ENCODE peak calls at places on chromosomes 6 and 20, in nine cellular contexts. A is H9; R is T-helper 9 cell; J is cardiac fibroblast; I is naive thymus-derived CD8-positive, alpha-beta T cell; X is posterior cingulate gyrus; P is stimulated activated CD4-positive, alpha-beta T cell treated with anti-CD3 and anti-CD28 coated beads, TNF-alpha, amount 100 ng/mL, for 24 hours; G is kidney tubule cell; B is GM03348. V is an unnamed sample.

GRCh38 chr20:51542033-51542893 is at the start of gene NFATC2:
- DNase-seq in A (peak), R (peak), J (no peak), I (peak), X (no peak), P (no peak), G (peak), B (no peak), V (no peak)

GRCh38 chr20:50759678-50760077 is 28.3 kb downstream of the PARD6B start:
- DNase-seq in A (no peak), R (no peak), J (no peak), I (no peak), X (no peak), P (no peak), G (no peak), B (no peak), V (no peak)

GRCh38 chr6:105985098-105985815 is 100.9 kb upstream of the PRDM1 start:
- DNase-seq in A (no peak), R (no peak), J (no peak), I (no peak), X (no peak), P (no peak), G (no peak), B (no peak), V (no peak)

GRCh38 chr6:28900577-28901266 is 23.1 kb downstream of the TRIM27 start:
- DNase-seq in A (no peak), R (no peak), J (no peak), I (no peak), X (no peak), P (no peak), G (no peak), B (no peak), V (no peak)

GRCh38 chr6:24131751-24132150 is 5.7 kb downstream of the NRSN1 start:
- DNase-seq in A (no peak), R (no peak), J (no peak), I (no peak), X (no peak), P (no peak), G (no peak), B (no peak), V (no peak)

GRCh38 chr6:39653631-39654030 is 71.6 kb downstream of the KIF6 start:
- DNase-seq in A (no peak), R (no peak), J (no peak), I (no peak), X (no peak), P (no peak), G (no peak), B (no peak), V (no peak)

GRCh38 chr20:19882446-19882845 is 124.4 kb downstream of the RIN2 start:
- DNase-seq in A (no peak), R (no peak), J (no peak), I (no peak), X (no peak), P (no peak), G (no peak), B (no peak), V (no peak)

GRCh38 chr20:57474816-57475215 is 50.1 kb downstream of the CTCFL start:
- DNase-seq in A (no peak), R (no peak), J (no peak), I (no peak), X (no peak), P (no peak), G (no peak), B (no peak), V (no peak)

GRCh38 chr6:37103169-37104039 is 66.5 kb upstream of the PIM1 start:
- DNase-seq in A (peak), R (peak), J (no peak), I (no peak), X (peak), P (no peak), G (peak), B (peak), V (peak)

GRCh38 chr20:25273046-25273445 is 25.2 kb downstream of the PYGB start:
- DNase-seq in A (no peak), R (no peak), J (no peak), I (peak), X (peak), P (no peak), G (no peak), B (no peak), V (no peak)

GRCh38 chr6:137705166-137706064 is 161.6 kb upstream of the TNFAIP3 start:
- DNase-seq in A (peak), R (peak), J (peak), I (peak), X (peak), P (peak), G (peak), B (peak), V (peak)

GRCh38 chr20:3603108-3603507 is 60.1 kb downstream of the GFRA4 start:
- DNase-seq in A (no peak), R (no peak), J (no peak), I (no peak), X (no peak), P (no peak), G (no peak), B (no peak), V (no peak)

GRCh38 chr20:63499333-63499969 is 568 bp upstream of the EEF1A2 start:
- DNase-seq in A (peak), R (no peak), J (no peak), I (no peak), X (no peak), P (no peak), G (no peak), B (no peak), V (no peak)

GRCh38 chr6:88141641-88142298 is 24.4 kb downstream of the CNR1 start:
- DNase-seq in A (no peak), R (no peak), J (no peak), I (no peak), X (no peak), P (no peak), G (no peak), B (no peak), V (no peak)

GRCh38 chr6:34218691-34219090 is 18.0 kb upstream of the HMGA1 start:
- DNase-seq in A (no peak), R (no peak), J (no peak), I (no peak), X (no peak), P (no peak), G (no peak), B (no peak), V (no peak)

GRCh38 chr6:158131926-158132325 is 36.1 kb downstream of the SERAC1 start:
- DNase-seq in A (no peak), R (no peak), J (peak), I (no peak), X (no peak), P (no peak), G (peak), B (no peak), V (peak)

GRCh38 chr6:75149253-75149652 is 56.6 kb downstream of the COL12A1 start:
- DNase-seq in A (no peak), R (no peak), J (peak), I (no peak), X (no peak), P (no peak), G (no peak), B (no peak), V (peak)

GRCh38 chr6:155974967-155975366 is 519.3 kb upstream of the NOX3 start:
- DNase-seq in A (no peak), R (no peak), J (no peak), I (no peak), X (no peak), P (no peak), G (no peak), B (no peak), V (no peak)

GRCh38 chr6:42453649-42454427 is 2.1 kb upstream of the TRERF1 start:
- DNase-seq in A (peak), R (no peak), J (peak), I (no peak), X (no peak), P (no peak), G (no peak), B (peak), V (peak)

GRCh38 chr6:151068761-151069312 is 170.9 kb upstream of the AKAP12 start:
- DNase-seq in A (no peak), R (no peak), J (peak), I (no peak), X (no peak), P (no peak), G (peak), B (peak), V (peak)

GRCh38 chr6:11434565-11435326 is 102.8 kb upstream of the TMEM170B start:
- DNase-seq in A (no peak), R (no peak), J (peak), I (no peak), X (no peak), P (no peak), G (no peak), B (peak), V (peak)

GRCh38 chr20:9427977-9428607 is 86.3 kb upstream of the LAMP5 start:
- DNase-seq in A (no peak), R (no peak), J (no peak), I (no peak), X (no peak), P (no peak), G (no peak), B (no peak), V (no peak)

GRCh38 chr6:25714765-25715164 is 39.8 kb upstream of the SLC17A4 start:
- DNase-seq in A (no peak), R (no peak), J (peak), I (no peak), X (no peak), P (no peak), G (peak), B (no peak), V (no peak)

GRCh38 chr20:30985386-30985785 is 272.1 kb upstream of the DEFB115 start:
- DNase-seq in A (peak), R (no peak), J (no peak), I (no peak), X (no peak), P (no peak), G (no peak), B (no peak), V (no peak)

GRCh38 chr6:155541976-155542375 is 86.3 kb upstream of the NOX3 start:
- DNase-seq in A (no peak), R (no peak), J (peak), I (no peak), X (no peak), P (no peak), G (no peak), B (no peak), V (no peak)

GRCh38 chr20:46583411-46584214 is 33.2 kb upstream of the OCSTAMP start:
- DNase-seq in A (peak), R (no peak), J (no peak), I (no peak), X (peak), P (no peak), G (no peak), B (no peak), V (no peak)

GRCh38 chr20:44056010-44056698 is 130.8 kb downstream of the JPH2 start:
- DNase-seq in A (peak), R (peak), J (peak), I (peak), X (peak), P (no peak), G (peak), B (no peak), V (no peak)

GRCh38 chr6:38387994-38388393 is 251.7 kb downstream of the BTBD9 start:
- DNase-seq in A (no peak), R (no peak), J (peak), I (no peak), X (no peak), P (no peak), G (no peak), B (peak), V (peak)